ENCODE peak calls at places on chromosomes 6 and 20, in four cellular contexts. A, U, O and B are unnamed samples. For H3K36me3, the result is how much of the 10 kb centered on the place peaks cover.

GRCh38 chr20:50540620-50541605 is 30.7 kb downstream of the PTPN1 start:
- DNase-seq in A (no peak), U (no peak), O (no peak), B (no peak)

GRCh38 chr6:14448246-14448645 is 330.7 kb downstream of the CD83 start:
- DNase-seq in A (no peak), U (no peak), O (no peak), B (no peak)

GRCh38 chr20:45174434-45175364 is at the start of gene PI3:
- DNase-seq in A (no peak), U (no peak), O (no peak), B (no peak)

GRCh38 chr20:63594043-63594561 is 20.1 kb upstream of the HELZ2 start:
- DNase-seq in A (peak), U (no peak), O (peak), B (no peak)

GRCh38 chr6:29943053-29943966 is 978 bp downstream of the HLA-A start:
- DNase-seq in A (no peak), U (no peak), O (no peak), B (no peak)

GRCh38 chr20:63214514-63214913 is 1.4 kb downstream of the YTHDF1 start:
- DNase-seq in A (no peak), U (no peak), O (no peak), B (no peak)

GRCh38 chr6:14660767-14661166 is 543.2 kb downstream of the CD83 start:
- DNase-seq in A (no peak), U (no peak), O (no peak), B (no peak)

GRCh38 chr6:123091896-123092271 is 95.8 kb downstream of the CLVS2 start:
- DNase-seq in A (no peak), U (peak), O (no peak), B (no peak)

GRCh38 chr20:47784599-47785320 is 521 bp downstream of the SULF2 start:
- DNase-seq in A (peak), U (no peak), O (peak), B (peak)

GRCh38 chr20:19210426-19211155 is 1.9 kb upstream of the SLC24A3 start:
- DNase-seq in A (no peak), U (no peak), O (no peak), B (no peak)

GRCh38 chr6:138349891-138350290 is 27.8 kb upstream of the SMIM28 start:
- DNase-seq in A (no peak), U (no peak), O (no peak), B (no peak)

GRCh38 chr20:61352381-61353260 is 100.6 kb downstream of the CDH4 start:
- DNase-seq in A (no peak), U (no peak), O (no peak), B (no peak)

GRCh38 chr6:22476811-22477210 is 92.6 kb upstream of the HDGFL1 start:
- DNase-seq in A (no peak), U (no peak), O (no peak), B (no peak)

GRCh38 chr6:116251568-116252384 is 2.1 kb downstream of the TSPYL4 start:
- DNase-seq in A (no peak), U (no peak), O (no peak), B (no peak)
- H3K4me3 ChIP-seq in A (no peak), U (no peak), O (peak), B (no peak)

DNA sequence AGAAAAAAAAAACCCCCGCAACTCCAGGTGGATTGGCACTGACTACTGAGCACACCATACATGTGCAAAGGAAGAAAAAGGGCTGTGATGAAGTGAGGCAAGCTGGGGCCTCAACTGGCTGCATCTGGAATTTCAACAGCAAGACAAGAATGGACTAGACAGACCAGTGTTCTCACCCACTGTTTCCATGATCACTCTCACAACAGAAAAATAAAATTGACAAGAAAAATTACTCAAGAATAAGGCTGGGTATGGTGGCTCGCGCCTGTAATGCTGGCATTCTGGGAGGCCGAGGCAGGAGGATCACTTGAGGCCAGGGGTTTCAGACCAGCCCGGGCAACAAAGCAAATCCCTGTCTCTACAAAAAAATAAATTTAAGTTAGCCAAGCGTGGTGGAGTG is 18.8 kb downstream of the ZNF217 start:
- DNase-seq in A (no peak), U (no peak), O (no peak), B (no peak)
- H3K36me3 ChIP-seq in A (half or more), U (half or more), O (half or more), B (half or more)

DNA sequence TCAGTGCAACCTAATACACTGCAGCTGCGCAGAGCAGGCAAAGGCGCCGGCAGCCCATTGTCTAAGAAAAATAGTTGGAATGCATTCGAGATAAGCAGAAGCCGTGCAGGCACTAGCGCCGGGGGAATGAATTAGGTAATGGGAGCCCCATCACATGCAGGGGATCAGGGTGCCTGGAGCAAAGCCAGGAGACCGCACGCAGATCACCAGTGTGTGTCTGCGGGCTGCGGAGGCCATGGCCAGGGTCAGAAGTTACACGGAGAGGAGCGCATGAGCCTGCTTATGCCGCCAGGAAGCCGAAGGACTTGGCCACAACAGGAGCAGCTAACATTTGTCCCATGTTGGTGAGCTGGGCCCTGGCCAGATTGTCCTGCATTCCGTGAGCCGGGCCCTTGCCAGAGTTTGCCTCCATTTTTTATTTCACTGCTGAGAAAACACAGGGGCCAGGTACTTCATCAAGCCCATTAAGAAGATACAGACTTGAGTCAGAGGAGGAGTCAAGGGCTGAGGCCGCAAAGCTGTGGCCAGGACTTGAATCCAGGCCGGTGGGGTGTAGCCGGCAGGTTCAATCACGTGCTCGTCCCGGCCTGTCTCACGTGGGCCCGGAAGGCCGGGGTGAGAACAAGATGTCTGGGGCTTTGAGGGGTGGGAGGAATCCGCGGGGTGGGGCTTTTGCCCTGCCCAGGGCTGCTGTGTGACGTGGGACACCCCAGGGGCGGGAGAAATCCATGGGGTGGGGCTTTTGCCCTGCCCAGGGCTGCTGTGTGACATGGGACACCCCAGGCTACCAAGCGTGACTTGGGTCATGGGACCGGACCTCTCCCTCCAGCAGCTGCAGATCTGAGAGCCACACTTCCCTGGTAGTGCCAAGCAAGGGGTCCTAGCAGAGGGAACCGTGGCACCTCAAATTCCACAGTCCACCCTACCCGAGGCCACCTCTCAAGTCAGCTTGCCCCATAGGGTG is 156.5 kb downstream of the DLL1 start:
- DNase-seq in A (no peak), U (no peak), O (no peak), B (peak)
- H3K4me3 ChIP-seq in A (no peak), U (no peak), O (no peak), B (no peak)

DNA sequence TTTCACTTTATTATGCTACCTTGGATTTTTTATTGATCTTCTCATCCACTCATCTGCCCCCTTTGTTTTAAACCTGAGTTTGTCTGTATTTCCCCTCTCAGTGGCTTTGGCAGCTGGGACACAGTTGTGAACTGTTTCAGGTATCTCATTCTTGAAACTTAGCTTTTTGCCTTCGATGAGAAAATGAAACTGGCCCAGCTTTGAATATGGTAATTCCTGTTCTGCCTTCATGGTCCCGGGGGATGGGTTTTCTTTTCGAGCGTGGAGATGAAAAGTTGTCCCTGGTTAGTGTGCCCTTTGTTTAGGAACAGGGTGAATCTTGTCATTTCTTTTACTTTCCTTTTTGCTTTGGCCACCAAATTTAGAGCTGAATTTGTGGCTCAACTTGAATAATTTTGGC is 25.6 kb downstream of the DHX35 start:
- DNase-seq in A (no peak), U (no peak), O (no peak), B (no peak)
- H3K36me3 ChIP-seq in A (half or more), U (under half), O (under half), B (under half)

DNA sequence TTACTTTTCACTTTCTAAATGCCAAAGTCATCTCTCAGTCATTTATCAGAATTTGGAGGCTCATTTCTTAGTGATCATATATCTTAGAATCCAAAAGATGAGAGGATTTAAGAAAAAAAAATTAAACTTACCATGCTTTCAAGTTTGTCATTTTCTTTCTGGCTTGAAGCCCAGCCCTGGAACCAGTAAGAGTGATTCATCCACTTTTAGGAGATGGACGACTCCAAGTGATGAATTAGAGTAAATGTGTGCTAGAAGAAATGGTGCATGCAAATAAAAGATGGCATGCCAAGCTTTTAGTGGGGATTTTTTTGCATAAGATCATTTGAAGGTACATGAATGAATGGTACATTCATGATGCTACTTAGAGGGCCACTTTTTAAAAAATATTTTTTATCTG is 20.1 kb downstream of the PLCB1 start:
- DNase-seq in A (no peak), U (no peak), O (no peak), B (no peak)
- H3K4me3 ChIP-seq in A (no peak), U (no peak), O (no peak), B (no peak)

GRCh38 chr20:41443667-41444066 is 77.0 kb upstream of the EMILIN3 start:
- DNase-seq in A (no peak), U (no peak), O (no peak), B (no peak)
- H3K36me3 ChIP-seq in A (half or more), U (under half), O (half or more), B (under half)